ENCODE peak calls at places on chromosomes 12 and 14, in five cellular contexts. U is testis, Y is body of pancreas, D is neural progenitor cell, N is gastrocnemius medialis. J is an unnamed sample.
A peak's percentile ranks its signal among the peaks of the same experiment; 100 is the strongest.

GRCh38 chr12:57611116-57611809 is at the start of gene ARHGEF25:
- DNase-seq in U (peak; percentile 69), Y (peak; percentile 54), D (peak; percentile 87), N (no peak), J (peak; percentile 91)

GRCh38 chr14:102225386-102225785 is 79.6 kb downstream of the MOK start:
- DNase-seq in U (no peak), Y (no peak), D (no peak), N (no peak), J (no peak)

GRCh38 chr12:84375472-84375871 is 537.1 kb downstream of the SLC6A15 start:
- DNase-seq in U (no peak), Y (no peak), D (no peak), N (no peak), J (no peak)

GRCh38 chr12:30962047-30962446 is 35.5 kb downstream of the TSPAN11 start:
- DNase-seq in U (no peak), Y (no peak), D (no peak), N (no peak), J (no peak)

GRCh38 chr14:36099619-36100018 is 76.9 kb downstream of the PTCSC3 start:
- DNase-seq in U (no peak), Y (no peak), D (no peak), N (no peak), J (no peak)

GRCh38 chr14:72454388-72454787 is 439.5 kb downstream of the DPF3 start:
- DNase-seq in U (no peak), Y (no peak), D (no peak), N (no peak), J (no peak)

GRCh38 chr12:11812558-11813421 is 163.3 kb downstream of the ETV6 start:
- DNase-seq in U (no peak), Y (no peak), D (peak; percentile 89), N (no peak), J (peak; percentile 43)

GRCh38 chr14:22118894-22119477 is 445.4 kb upstream of the OR4E1 start:
- DNase-seq in U (no peak), Y (no peak), D (no peak), N (no peak), J (no peak)

GRCh38 chr14:93035917-93036651 is 79.6 kb downstream of the ITPK1 start:
- DNase-seq in U (peak; percentile 83), Y (no peak), D (peak; percentile 40), N (no peak), J (no peak)

GRCh38 chr12:129870146-129870545 is 33.7 kb downstream of the TMEM132D start:
- DNase-seq in U (no peak), Y (no peak), D (no peak), N (no peak), J (no peak)

GRCh38 chr14:33484264-33484663 is 466.6 kb downstream of the EGLN3 start:
- DNase-seq in U (no peak), Y (no peak), D (no peak), N (no peak), J (no peak)

GRCh38 chr14:35429951-35430350 is 25.4 kb upstream of the NFKBIA start:
- DNase-seq in U (no peak), Y (no peak), D (no peak), N (no peak), J (no peak)

GRCh38 chr14:53458368-53458814 is 305.3 kb upstream of the DDHD1 start:
- DNase-seq in U (no peak), Y (no peak), D (peak; percentile 4), N (no peak), J (no peak)

GRCh38 chr12:65800928-65801327 is 23.4 kb upstream of the HMGA2 start:
- DNase-seq in U (no peak), Y (no peak), D (no peak), N (no peak), J (no peak)

GRCh38 chr14:36773558-36773957 is 111.9 kb downstream of the PAX9 start:
- DNase-seq in U (no peak), Y (no peak), D (no peak), N (no peak), J (no peak)

GRCh38 chr14:106039400-106039799 is 513.0 kb downstream of the TMEM121 start:
- DNase-seq in U (no peak), Y (peak; percentile 20), D (no peak), N (no peak), J (no peak)

GRCh38 chr12:130924946-130925345 is 28.8 kb upstream of the ADGRD1 start:
- DNase-seq in U (no peak), Y (no peak), D (no peak), N (no peak), J (peak; percentile 78)

GRCh38 chr14:71070169-71070568 is 162.9 kb downstream of the PCNX1 start:
- DNase-seq in U (no peak), Y (no peak), D (no peak), N (no peak), J (no peak)

GRCh38 chr14:37591941-37592287 is 3.1 kb downstream of the FOXA1 start:
- DNase-seq in U (peak; percentile 23), Y (no peak), D (peak; percentile 45), N (no peak), J (no peak)

GRCh38 chr14:99143126-99143525 is 128.9 kb downstream of the BCL11B start:
- DNase-seq in U (no peak), Y (no peak), D (no peak), N (no peak), J (no peak)

GRCh38 chr12:93616584-93617101 is 44.2 kb downstream of the SOCS2 start:
- DNase-seq in U (no peak), Y (no peak), D (peak; percentile 65), N (no peak), J (no peak)

GRCh38 chr14:96303981-96304380 is 48.0 kb downstream of the BDKRB1 start:
- DNase-seq in U (no peak), Y (no peak), D (no peak), N (no peak), J (no peak)

GRCh38 chr12:69836015-69836414 is 11.0 kb downstream of the MYRFL start:
- DNase-seq in U (no peak), Y (no peak), D (no peak), N (no peak), J (peak; percentile 21)

GRCh38 chr14:49654511-49654910 is 19.5 kb upstream of the DNAAF2 start:
- DNase-seq in U (no peak), Y (no peak), D (no peak), N (no peak), J (no peak)

GRCh38 chr12:42977451-42978230 is 388.1 kb upstream of the PRICKLE1 start:
- DNase-seq in U (no peak), Y (no peak), D (no peak), N (no peak), J (no peak)

GRCh38 chr14:100547633-100548294 is 39.5 kb downstream of the BEGAIN start:
- DNase-seq in U (peak; percentile 34), Y (peak; percentile 65), D (no peak), N (peak; percentile 6), J (peak; percentile 68)

GRCh38 chr14:42715316-42715715 is 1108.6 kb downstream of the LRFN5 start:
- DNase-seq in U (no peak), Y (no peak), D (no peak), N (no peak), J (no peak)

GRCh38 chr14:74667758-74668157 is 45.1 kb downstream of the AREL1 start:
- DNase-seq in U (no peak), Y (no peak), D (no peak), N (no peak), J (no peak)

GRCh38 chr12:131683266-131684014 is 27.4 kb upstream of the SFSWAP start:
- DNase-seq in U (no peak), Y (no peak), D (no peak), N (no peak), J (no peak)

GRCh38 chr14:59474172-59474571 is 9.0 kb upstream of the GPR135 start:
- DNase-seq in U (no peak), Y (no peak), D (no peak), N (no peak), J (no peak)

GRCh38 chr12:9843416-9843815 is 16.1 kb downstream of the KLRF1 start:
- DNase-seq in U (no peak), Y (no peak), D (no peak), N (no peak), J (no peak)

GRCh38 chr14:105147701-105148603 is 20.6 kb downstream of the JAG2 start:
- DNase-seq in U (no peak), Y (no peak), D (no peak), N (no peak), J (peak; percentile 81)

GRCh38 chr12:132560421-132560830 is 50.0 kb downstream of the LRCOL1 start:
- DNase-seq in U (no peak), Y (peak; percentile 37), D (peak; percentile 70), N (no peak), J (no peak)

GRCh38 chr12:30996255-30996654 is 69.7 kb downstream of the TSPAN11 start:
- DNase-seq in U (no peak), Y (no peak), D (no peak), N (no peak), J (no peak)

GRCh38 chr14:26125039-26125438 is 472.8 kb downstream of the NOVA1 start:
- DNase-seq in U (no peak), Y (no peak), D (no peak), N (no peak), J (no peak)

DNA sequence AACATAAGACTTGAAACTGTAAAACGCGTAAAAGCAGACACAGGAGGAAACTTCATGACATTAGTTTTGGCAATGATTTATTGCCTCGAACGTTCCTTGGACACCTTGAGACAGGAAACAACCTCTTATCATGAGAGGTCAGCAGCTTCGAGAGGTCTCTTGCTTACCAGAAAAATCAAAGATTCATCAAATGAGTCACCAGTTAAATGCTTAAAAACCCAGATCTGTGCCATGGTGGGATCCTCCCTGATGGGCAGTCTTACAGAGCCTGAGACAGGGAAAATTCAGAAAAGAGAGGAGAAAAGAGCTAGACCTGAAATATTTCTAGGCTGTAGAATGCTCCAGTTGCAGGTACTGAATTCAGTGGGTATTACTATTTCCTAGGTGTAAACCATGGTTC is 1093.9 kb downstream of the AACS start:
- DNase-seq in U (no peak), Y (no peak), D (no peak), N (no peak), J (no peak)
- H3K4me1 ChIP-seq in U (peaks cover 3% of the 10 kb centered on the region), Y (peaks cover 32% of the 10 kb centered on the region), D (no peaks in the 10 kb centered on the region), N (no peaks in the 10 kb centered on the region), J (no peaks in the 10 kb centered on the region)

GRCh38 chr12:1830401-1830845 is 10.1 kb downstream of the LRTM2 start:
- DNase-seq in U (no peak), Y (no peak), D (no peak), N (no peak), J (no peak)
- H3K4me1 ChIP-seq in U (no peaks in the 10 kb centered on the region), Y (peaks cover 16% of the 10 kb centered on the region), D (peaks cover 5% of the 10 kb centered on the region), N (no peaks in the 10 kb centered on the region), J (peaks cover 12% of the 10 kb centered on the region)

GRCh38 chr12:116916122-116916521 is 5.4 kb downstream of the FBXW8 start:
- DNase-seq in U (no peak), Y (no peak), D (no peak), N (no peak), J (no peak)
- H3K4me1 ChIP-seq in U (no peaks in the 10 kb centered on the region), Y (peaks cover 63% of the 10 kb centered on the region), D (peaks cover 7% of the 10 kb centered on the region), N (peaks cover 20% of the 10 kb centered on the region), J (peaks cover 48% of the 10 kb centered on the region)

DNA sequence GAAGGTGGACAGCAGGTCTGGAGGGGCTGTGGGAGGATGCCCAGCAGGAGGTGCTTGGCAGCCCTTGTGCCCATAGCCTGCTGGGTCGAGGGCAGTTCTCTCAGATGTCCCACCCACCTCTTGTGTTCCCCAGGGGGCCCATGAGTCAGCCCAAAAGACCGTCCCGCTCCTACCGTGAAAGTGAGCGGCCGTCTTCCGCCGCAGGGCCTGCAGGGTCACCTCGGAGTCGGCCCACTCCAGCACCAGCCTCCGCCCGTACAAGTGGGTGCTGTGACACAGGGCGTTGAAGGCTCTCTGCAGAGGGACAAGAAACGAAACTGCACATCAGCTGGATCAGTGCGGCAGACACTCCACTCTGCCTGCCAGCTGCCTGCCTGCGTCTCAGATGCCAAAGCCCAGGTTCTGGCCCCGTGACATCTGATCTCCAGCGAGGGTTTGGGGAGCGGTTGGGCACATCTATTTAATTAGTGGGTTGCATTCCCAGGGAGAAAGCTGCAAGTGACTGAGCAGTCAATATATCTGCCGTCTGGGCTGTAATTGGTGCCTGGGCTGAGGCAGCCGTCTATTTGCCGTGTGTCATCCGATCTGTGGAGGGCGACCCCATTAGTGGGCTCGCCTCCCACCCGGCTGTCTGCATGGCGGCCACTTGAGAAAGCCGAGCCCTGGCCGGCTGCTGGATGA is 121.5 kb downstream of the RBM19 start:
- DNase-seq in U (no peak), Y (no peak), D (no peak), N (no peak), J (no peak)
- H3K4me1 ChIP-seq in U (peaks cover 2% of the 10 kb centered on the region), Y (no peaks in the 10 kb centered on the region), D (no peaks in the 10 kb centered on the region), N (peaks cover 7% of the 10 kb centered on the region), J (no peaks in the 10 kb centered on the region)

J was measured in upper lobe of left lung.